ENCODE peak calls at places on chromosomes 1 and 21, in five cellular contexts. Q is T-helper 22 cell; T is mesenchymal stem cell; F is fibroblast of lung; Y is stimulated activated CD4-positive, alpha-beta T cell treated with anti-CD3 and anti-CD28 coated beads, TNF-alpha, amount 100 ng/mL, for 48 hours. S is an unnamed sample.

GRCh38 chr1:109240158-109241152 is 8.9 kb upstream of the CELSR2 start:
- DNase-seq in Q (no peak), T (no peak), F (peak), Y (no peak), S (peak)

GRCh38 chr1:25912076-25912831 is 6.0 kb upstream of the STMN1 start:
- DNase-seq in Q (no peak), T (peak), F (peak), Y (no peak), S (peak)

GRCh38 chr1:31382379-31382989 is 9.6 kb upstream of the FABP3 start:
- DNase-seq in Q (no peak), T (no peak), F (no peak), Y (no peak), S (no peak)

GRCh38 chr1:221923921-221924598 is 182.2 kb upstream of the DUSP10 start:
- DNase-seq in Q (no peak), T (no peak), F (peak), Y (no peak), S (no peak)

GRCh38 chr1:149917590-149918144 is at the start of gene SV2A:
- DNase-seq in Q (peak), T (peak), F (peak), Y (peak), S (peak)

GRCh38 chr1:111145963-111146768 is 6.1 kb downstream of the CEPT1 start:
- DNase-seq in Q (no peak), T (no peak), F (no peak), Y (no peak), S (no peak)

GRCh38 chr1:39898648-39899603 is 2.8 kb downstream of the MYCL start:
- DNase-seq in Q (no peak), T (peak), F (peak), Y (no peak), S (peak)

GRCh38 chr1:60763713-60764112 is 318.6 kb upstream of the NFIA start:
- DNase-seq in Q (no peak), T (no peak), F (no peak), Y (no peak), S (no peak)

GRCh38 chr1:3350441-3351261 is 103.8 kb upstream of the ARHGEF16 start:
- DNase-seq in Q (no peak), T (no peak), F (no peak), Y (no peak), S (no peak)

GRCh38 chr1:225442156-225442555 is 14.3 kb upstream of the LBR start:
- DNase-seq in Q (no peak), T (no peak), F (no peak), Y (no peak), S (no peak)

GRCh38 chr1:29688477-29689365 is 452.4 kb downstream of the PTPRU start:
- DNase-seq in Q (no peak), T (peak), F (peak), Y (no peak), S (no peak)

GRCh38 chr1:93489756-93490155 is 41.8 kb downstream of the FNBP1L start:
- DNase-seq in Q (no peak), T (no peak), F (peak), Y (no peak), S (no peak)

GRCh38 chr1:227949341-227949921 is 1.7 kb upstream of the WNT9A start:
- DNase-seq in Q (no peak), T (no peak), F (no peak), Y (no peak), S (no peak)

GRCh38 chr1:23908453-23909341 is 4.5 kb downstream of the CNR2 start:
- DNase-seq in Q (no peak), T (no peak), F (no peak), Y (no peak), S (no peak)

GRCh38 chr1:43796111-43796581 is 88.8 kb downstream of the ST3GAL3 start:
- DNase-seq in Q (no peak), T (peak), F (peak), Y (no peak), S (no peak)

GRCh38 chr1:59101518-59101917 is 195.4 kb upstream of the FGGY start:
- DNase-seq in Q (no peak), T (no peak), F (no peak), Y (no peak), S (no peak)

GRCh38 chr1:32539584-32540571 is 651 bp downstream of the ZBTB8A start:
- DNase-seq in Q (no peak), T (peak), F (peak), Y (no peak), S (peak)

GRCh38 chr1:94693435-94693834 is 126.7 kb upstream of the SLC44A3 start:
- DNase-seq in Q (no peak), T (no peak), F (no peak), Y (no peak), S (no peak)

GRCh38 chr1:188937965-188938551 is 1539.6 kb downstream of the BRINP3 start:
- DNase-seq in Q (no peak), T (peak), F (peak), Y (no peak), S (peak)

GRCh38 chr21:44917446-44918106 is 3.1 kb downstream of the ITGB2 start:
- DNase-seq in Q (no peak), T (no peak), F (no peak), Y (no peak), S (no peak)

GRCh38 chr1:110050602-110051261 is 16.3 kb downstream of the STRIP1 start:
- DNase-seq in Q (no peak), T (no peak), F (no peak), Y (no peak), S (no peak)

GRCh38 chr1:216250861-216251260 is 172.4 kb downstream of the USH2A start:
- DNase-seq in Q (no peak), T (no peak), F (no peak), Y (no peak), S (no peak)

GRCh38 chr1:184340984-184341383 is 45.8 kb upstream of the C1orf21 start:
- DNase-seq in Q (no peak), T (no peak), F (no peak), Y (no peak), S (no peak)

GRCh38 chr1:183472488-183473285 is at the start of gene SMG7:
- DNase-seq in Q (peak), T (peak), F (peak), Y (peak), S (peak)

GRCh38 chr21:38806153-38806941 is 618 bp downstream of the ETS2 start:
- DNase-seq in Q (no peak), T (no peak), F (peak), Y (no peak), S (no peak)

GRCh38 chr1:205421728-205422127 is at the start of gene LEMD1:
- DNase-seq in Q (no peak), T (no peak), F (peak), Y (no peak), S (no peak)

GRCh38 chr1:18079941-18080340 is 27.7 kb upstream of the IGSF21 start:
- DNase-seq in Q (no peak), T (no peak), F (no peak), Y (no peak), S (no peak)

GRCh38 chr1:248841702-248842395 is 3.8 kb downstream of the ZNF672 start:
- DNase-seq in Q (no peak), T (peak), F (peak), Y (no peak), S (peak)

GRCh38 chr1:9542425-9542824 is 3.2 kb downstream of the SLC25A33 start:
- DNase-seq in Q (no peak), T (peak), F (peak), Y (no peak), S (no peak)

GRCh38 chr1:17955302-17956285 is 152.0 kb upstream of the IGSF21 start:
- DNase-seq in Q (no peak), T (no peak), F (no peak), Y (no peak), S (no peak)

GRCh38 chr21:45855248-45855801 is 126.2 kb upstream of the COL6A1 start:
- DNase-seq in Q (no peak), T (no peak), F (no peak), Y (no peak), S (no peak)

S was measured in HCEC 1CT.